ENCODE peak calls at places on chromosomes 13 and 19, in four cellular contexts. M is choroid plexus epithelial cell, O is cardiac fibroblast, L is lower lobe of right lung. W is an unnamed sample.
A peak's percentile ranks its signal among the peaks of the same experiment; 100 is the strongest.

GRCh38 chr19:18606281-18607221 is at the start of gene CRLF1:
- DNase-seq in M (no peak), O (no peak), L (no peak), W (no peak)

GRCh38 chr19:33469171-33470039 is 52.2 kb downstream of the PEPD start:
- DNase-seq in M (no peak), O (no peak), L (peak; percentile 14), W (no peak)

GRCh38 chr13:91242652-91243051 is 104.8 kb upstream of the MIR17HG start:
- DNase-seq in M (peak; percentile 31), O (no peak), L (no peak), W (peak; percentile 58)

GRCh38 chr13:109427148-109427547 is 359.2 kb downstream of the IRS2 start:
- DNase-seq in M (peak; percentile 73), O (no peak), L (no peak), W (peak; percentile 39)

GRCh38 chr13:41942462-41943094 is 18.3 kb downstream of the VWA8 start:
- DNase-seq in M (peak; percentile 87), O (peak; percentile 63), L (no peak), W (peak; percentile 48)

GRCh38 chr19:5891572-5891937 is 12.0 kb downstream of the NDUFA11 start:
- DNase-seq in M (no peak), O (no peak), L (no peak), W (no peak)

GRCh38 chr13:86447479-86447878 is 648.3 kb upstream of the SLITRK6 start:
- DNase-seq in M (no peak), O (no peak), L (no peak), W (no peak)

GRCh38 chr19:19261350-19262189 is 11.5 kb downstream of the TM6SF2 start:
- DNase-seq in M (no peak), O (no peak), L (no peak), W (no peak)

GRCh38 chr19:46493236-46494114 is 2.2 kb downstream of the PNMA8B start:
- DNase-seq in M (peak; percentile 34), O (peak; percentile 20), L (peak; percentile 55), W (no peak)

GRCh38 chr13:39463611-39464010 is 139.4 kb downstream of the LHFPL6 start:
- DNase-seq in M (no peak), O (no peak), L (no peak), W (no peak)

GRCh38 chr13:74683411-74683810 is 549.2 kb upstream of the KLF12 start:
- DNase-seq in M (peak; percentile 53), O (peak; percentile 20), L (no peak), W (no peak)

GRCh38 chr13:74227476-74228158 is 93.4 kb upstream of the KLF12 start:
- DNase-seq in M (no peak), O (no peak), L (no peak), W (no peak)

GRCh38 chr19:1230585-1231489 is 7.0 kb downstream of the CBARP start:
- DNase-seq in M (no peak), O (no peak), L (no peak), W (no peak)

GRCh38 chr13:103833453-103833852 is 767.2 kb upstream of the SLC10A2 start:
- DNase-seq in M (no peak), O (no peak), L (no peak), W (no peak)

GRCh38 chr13:100826441-100826840 is 151.8 kb upstream of the TMTC4 start:
- DNase-seq in M (no peak), O (no peak), L (no peak), W (no peak)

GRCh38 chr19:29514525-29515232 is 11.1 kb upstream of the VSTM2B start:
- DNase-seq in M (no peak), O (no peak), L (peak; percentile 7), W (no peak)

GRCh38 chr13:38952827-38953226 is 37.8 kb downstream of the STOML3 start:
- DNase-seq in M (no peak), O (no peak), L (no peak), W (no peak)

GRCh38 chr13:110636053-110636475 is 20.7 kb downstream of the NAXD start:
- DNase-seq in M (no peak), O (no peak), L (peak; percentile 28), W (no peak)

GRCh38 chr19:2686347-2686746 is 16.1 kb downstream of the GNG7 start:
- DNase-seq in M (no peak), O (no peak), L (no peak), W (no peak)

GRCh38 chr19:13025819-13026477 is 30.7 kb downstream of the NFIX start:
- DNase-seq in M (no peak), O (no peak), L (no peak), W (no peak)
- H3K4me3 ChIP-seq in M (no peak overlapping the region), O (peak overlapping the region; percentile 59), L (peak overlapping the region; percentile 55), W (peak overlapping the region; percentile 51)

DNA sequence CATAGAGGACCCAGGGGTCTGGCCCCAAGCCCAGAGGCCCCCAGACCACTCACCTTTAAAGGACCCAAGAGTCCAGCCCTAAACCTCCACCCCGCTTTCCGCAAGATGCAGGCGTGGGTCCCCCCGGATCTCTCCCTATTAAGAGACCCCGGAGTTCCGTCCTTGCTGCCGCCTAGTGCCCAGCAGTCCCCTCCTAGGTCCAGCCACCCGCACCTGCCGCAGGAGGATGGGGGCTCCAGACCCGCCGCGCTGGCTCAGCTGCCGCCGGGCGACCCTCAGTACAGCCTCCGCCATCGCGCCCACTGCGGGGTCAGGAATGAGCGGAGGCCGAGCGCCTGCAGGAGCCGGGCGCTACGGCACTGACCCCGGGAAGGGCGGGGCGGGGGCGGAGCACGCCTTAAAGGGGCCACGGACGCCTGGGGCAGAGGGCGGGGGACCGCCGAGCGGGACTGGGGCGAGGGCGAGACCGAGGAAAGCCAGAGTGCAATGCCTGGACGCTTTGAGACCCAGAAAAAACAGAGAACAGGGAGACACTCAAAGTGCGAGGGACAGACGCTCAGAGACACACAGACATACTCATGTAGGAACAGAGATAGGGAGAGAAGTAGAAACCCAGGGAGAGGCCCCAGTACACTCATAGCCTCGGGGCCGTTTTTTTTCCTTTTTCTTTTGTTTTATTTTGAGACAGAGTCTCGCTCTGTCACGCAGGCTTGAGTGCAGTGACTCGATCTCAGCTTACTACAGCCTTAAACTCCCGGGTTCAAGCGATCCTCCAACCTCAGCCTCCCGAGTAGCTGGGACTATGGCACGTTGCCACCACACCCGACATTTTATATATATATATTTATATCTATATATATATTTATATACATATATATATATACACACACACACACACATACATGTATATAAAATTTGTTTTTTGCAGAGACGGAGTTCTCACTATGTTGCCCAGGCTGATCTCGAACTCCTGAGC is at the start of gene ETHE1:
- DNase-seq in M (peak; percentile 32), O (peak; percentile 65), L (peak; percentile 90), W (peak; percentile 49)
- TF ChIP-seq CTCF in M (no peak), O (no peak), L (no peak), W (no peak)

GRCh38 chr13:20121154-20121515 is 39.7 kb downstream of the GJA3 start:
- DNase-seq in M (peak; percentile 24), O (no peak), L (no peak), W (no peak)
- H3K4me3 ChIP-seq in M (no peak overlapping the region), O (peak overlapping the region; percentile 49), L (peak overlapping the region; percentile 27), W (no peak overlapping the region)

GRCh38 chr19:55158423-55158822 is 891 bp upstream of the TNNI3 start:
- DNase-seq in M (no peak), O (no peak), L (no peak), W (no peak)
- TF ChIP-seq CTCF in M (no peak), O (no peak), L (no peak), W (no peak)